ENCODE peak calls at places on chromosome 16, in nine cellular contexts. C, A, S, U, K, B, F, L and O are unnamed samples.

GRCh38 chr16:87968541-87968940 is 17.3 kb downstream of the BANP start:
- DNase-seq in C (peak), A (no peak), S (no peak), U (no peak), K (no peak), B (no peak), F (no peak), L (no peak), O (no peak)

GRCh38 chr16:84462296-84463210 is 41.9 kb downstream of the MEAK7 start:
- DNase-seq in C (no peak), A (no peak), S (no peak), U (peak), K (peak), B (no peak), F (no peak), L (peak), O (no peak)

GRCh38 chr16:5885521-5885920 is 787.9 kb upstream of the EEF2KMT start:
- DNase-seq in C (no peak), A (no peak), S (no peak), U (no peak), K (no peak), B (no peak), F (no peak), L (no peak), O (no peak)

GRCh38 chr16:28549301-28549899 is 4.3 kb upstream of the SGF29 start:
- DNase-seq in C (peak), A (no peak), S (no peak), U (no peak), K (no peak), B (no peak), F (no peak), L (no peak), O (no peak)

GRCh38 chr16:88451586-88452484 is 1.2 kb upstream of the ZFPM1 start:
- DNase-seq in C (no peak), A (no peak), S (no peak), U (no peak), K (no peak), B (no peak), F (no peak), L (peak), O (peak)

GRCh38 chr16:87392823-87393679 is 915 bp downstream of the MAP1LC3B start:
- DNase-seq in C (no peak), A (peak), S (no peak), U (no peak), K (no peak), B (no peak), F (no peak), L (peak), O (peak)

GRCh38 chr16:88352261-88353200 is 30.2 kb upstream of the ZNF469 start:
- DNase-seq in C (no peak), A (no peak), S (no peak), U (peak), K (no peak), B (no peak), F (no peak), L (no peak), O (no peak)

GRCh38 chr16:53115047-53115446 is 60.3 kb downstream of the CHD9 start:
- DNase-seq in C (no peak), A (no peak), S (no peak), U (no peak), K (no peak), B (no peak), F (no peak), L (no peak), O (no peak)

GRCh38 chr16:899678-900060 is 71.1 kb downstream of the LMF1 start:
- DNase-seq in C (no peak), A (peak), S (no peak), U (no peak), K (no peak), B (no peak), F (no peak), L (no peak), O (no peak)

GRCh38 chr16:1183235-1183907 is 30.5 kb downstream of the CACNA1H start:
- DNase-seq in C (peak), A (peak), S (no peak), U (no peak), K (peak), B (no peak), F (no peak), L (peak), O (no peak)

GRCh38 chr16:2787406-2787805 is at the start of gene PRSS33:
- DNase-seq in C (no peak), A (no peak), S (no peak), U (peak), K (no peak), B (no peak), F (no peak), L (no peak), O (no peak)

GRCh38 chr16:85798901-85799496 is 345 bp downstream of the EMC8 start:
- DNase-seq in C (no peak), A (no peak), S (no peak), U (no peak), K (no peak), B (no peak), F (no peak), L (peak), O (peak)

GRCh38 chr16:60100371-60100770 is 1366.3 kb upstream of the GOT2 start:
- DNase-seq in C (no peak), A (no peak), S (no peak), U (no peak), K (no peak), B (no peak), F (no peak), L (no peak), O (no peak)

GRCh38 chr16:74999208-74999682 is 421 bp downstream of the ZNRF1 start:
- DNase-seq in C (no peak), A (peak), S (no peak), U (no peak), K (no peak), B (no peak), F (no peak), L (peak), O (peak)

GRCh38 chr16:87789437-87790277 is 23.9 kb upstream of the KLHDC4 start:
- DNase-seq in C (peak), A (peak), S (no peak), U (peak), K (no peak), B (peak), F (no peak), L (no peak), O (no peak)

GRCh38 chr16:72666267-72666666 is 381.7 kb downstream of the ZFHX3 start:
- DNase-seq in C (no peak), A (no peak), S (no peak), U (no peak), K (no peak), B (no peak), F (no peak), L (no peak), O (no peak)
- TF ChIP-seq CTCF in C (no peak), A (no peak), S (no peak), U (no peak), K (no peak), B (no peak), F (no peak), L (no peak), O (no peak)

DNA sequence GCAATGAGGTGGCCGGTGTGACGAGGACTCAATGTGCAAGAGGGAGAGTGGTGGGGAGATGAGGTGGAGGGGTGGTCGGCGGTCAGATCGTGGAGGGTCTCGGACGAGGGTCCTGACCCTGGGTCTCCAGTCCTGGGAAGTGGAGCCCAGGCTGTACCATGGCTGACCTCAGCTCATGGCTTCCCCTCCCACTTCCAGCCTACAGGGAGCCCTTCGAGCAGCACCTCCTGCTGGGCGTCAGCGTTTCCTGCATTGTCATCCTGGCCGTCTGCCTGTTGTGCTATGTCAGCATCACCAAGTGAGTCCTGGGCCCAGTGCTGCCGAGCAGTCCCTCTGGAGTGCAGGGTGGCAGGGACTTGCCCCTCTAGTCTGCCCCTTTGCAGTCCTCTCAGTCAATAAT is 41.8 kb downstream of the IL4R start:
- DNase-seq in C (peak), A (peak), S (no peak), U (no peak), K (no peak), B (no peak), F (no peak), L (no peak), O (no peak)
- TF ChIP-seq CTCF in C (peak), A (no peak), S (peak), U (peak), K (peak), B (peak), F (peak), L (no peak), O (no peak)

DNA sequence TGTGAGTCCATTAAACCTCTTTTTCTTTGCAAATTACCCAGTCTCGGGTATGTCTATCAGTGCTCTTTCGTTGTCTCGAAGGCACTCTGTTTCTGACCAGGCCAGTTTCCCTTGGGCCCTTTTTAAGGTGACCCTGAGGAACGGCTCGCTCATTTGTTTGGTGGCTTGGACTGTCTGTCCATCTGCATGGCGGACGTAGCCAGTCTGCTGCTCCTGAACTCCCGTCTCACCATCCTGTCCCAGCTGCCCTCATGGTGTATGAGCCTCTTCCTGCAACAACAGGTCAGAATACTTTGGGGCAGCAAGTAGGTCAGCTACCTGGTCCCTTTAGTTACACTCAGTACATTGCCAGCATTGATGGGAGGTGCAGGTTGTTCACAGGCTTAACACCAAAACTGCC is 19.0 kb downstream of the DRC7 start:
- DNase-seq in C (no peak), A (no peak), S (no peak), U (no peak), K (no peak), B (no peak), F (no peak), L (no peak), O (no peak)
- TF ChIP-seq CTCF in C (no peak), A (no peak), S (no peak), U (no peak), K (no peak), B (no peak), F (no peak), L (no peak), O (no peak)

GRCh38 chr16:48385272-48385953 is at the start of gene SIAH1:
- DNase-seq in C (peak), A (peak), S (no peak), U (peak), K (peak), B (no peak), F (no peak), L (peak), O (peak)
- TF ChIP-seq CTCF in C (no peak), A (no peak), S (no peak), U (no peak), K (no peak), B (no peak), F (no peak), L (no peak), O (no peak)

DNA sequence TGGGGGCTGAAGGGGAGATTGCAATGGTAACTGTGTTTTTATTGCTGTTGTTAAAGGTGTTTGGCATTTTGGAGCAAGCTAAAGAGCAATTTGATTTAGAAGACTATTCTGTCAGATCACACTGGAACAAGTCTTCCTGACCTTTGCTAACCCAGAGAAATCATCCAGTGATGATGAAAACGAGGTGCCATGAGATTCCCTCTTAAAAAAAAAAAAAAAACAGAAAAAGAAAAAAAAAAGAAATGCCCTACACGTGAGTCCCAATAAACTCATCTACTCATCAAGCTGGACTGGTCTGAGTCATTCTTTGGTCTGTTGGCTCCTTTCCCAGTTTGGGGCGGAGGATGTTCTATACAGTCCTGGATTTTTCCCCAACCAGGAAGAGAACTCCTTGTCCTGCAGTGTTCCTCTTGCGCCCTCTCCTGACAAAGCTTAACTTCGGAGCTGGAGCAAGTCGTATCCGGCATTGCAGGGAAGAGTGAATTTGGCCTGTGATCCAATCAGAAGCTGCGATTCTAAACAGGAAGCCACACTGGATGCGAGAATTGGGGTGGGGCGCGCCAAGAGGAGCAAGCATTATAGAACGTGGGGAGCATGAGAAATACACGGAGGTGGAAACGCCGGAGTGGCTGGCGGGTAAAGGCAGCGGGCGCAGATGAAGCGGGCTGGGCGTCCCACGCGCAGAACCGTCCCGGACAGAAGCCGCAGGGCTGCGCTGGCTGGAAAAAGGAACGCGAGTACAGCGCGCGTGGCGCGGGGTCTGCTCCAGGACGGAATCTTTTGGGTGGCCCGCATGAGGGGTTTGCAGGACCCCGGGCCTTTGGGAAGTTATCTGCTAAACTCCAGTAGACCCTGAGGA is 22.4 kb upstream of the CRYM start:
- DNase-seq in C (peak), A (peak), S (peak), U (peak), K (peak), B (peak), F (peak), L (peak), O (no peak)
- TF ChIP-seq CTCF in C (peak), A (peak), S (peak), U (peak), K (peak), B (peak), F (peak), L (peak), O (no peak)

GRCh38 chr16:30379165-30379783 is 3.1 kb downstream of the SEPTIN1 start:
- DNase-seq in C (no peak), A (peak), S (no peak), U (no peak), K (no peak), B (no peak), F (no peak), L (no peak), O (no peak)
- TF ChIP-seq CTCF in C (no peak), A (no peak), S (no peak), U (no peak), K (no peak), B (no peak), F (no peak), L (no peak), O (no peak)

DNA sequence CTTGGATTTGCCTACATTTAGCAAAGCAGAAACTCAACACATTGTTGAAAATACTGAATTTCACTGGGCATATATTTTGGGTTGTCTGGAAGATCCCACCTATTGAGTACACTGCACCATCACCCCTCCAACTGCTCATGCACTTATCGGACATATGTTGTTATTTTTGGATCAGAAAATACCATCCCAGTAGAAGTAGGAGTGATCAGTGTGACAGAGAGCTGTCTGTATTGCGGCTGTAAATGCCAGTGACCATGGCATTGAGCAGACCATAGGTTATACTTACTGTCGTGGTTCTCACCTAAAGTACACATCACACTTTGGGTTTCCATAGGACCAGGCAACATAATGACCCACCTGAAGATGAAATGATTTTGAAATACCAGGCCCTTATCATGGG is 264.7 kb downstream of the CDH13 start:
- DNase-seq in C (no peak), A (no peak), S (no peak), U (no peak), K (no peak), B (no peak), F (no peak), L (no peak), O (no peak)
- TF ChIP-seq CTCF in C (no peak), A (no peak), S (no peak), U (no peak), K (no peak), B (no peak), F (no peak), L (no peak), O (no peak)

GRCh38 chr16:54817940-54818574 is 112.6 kb upstream of the IRX5 start:
- DNase-seq in C (no peak), A (no peak), S (no peak), U (no peak), K (no peak), B (no peak), F (no peak), L (no peak), O (no peak)

GRCh38 chr16:54813778-54814177 is 116.9 kb upstream of the IRX5 start:
- DNase-seq in C (no peak), A (no peak), S (no peak), U (no peak), K (no peak), B (no peak), F (no peak), L (no peak), O (no peak)

GRCh38 chr16:54815177-54815576 is 115.5 kb upstream of the IRX5 start:
- DNase-seq in C (no peak), A (no peak), S (no peak), U (no peak), K (no peak), B (no peak), F (no peak), L (no peak), O (no peak)

GRCh38 chr16:54816471-54816870 is 114.2 kb upstream of the IRX5 start:
- DNase-seq in C (no peak), A (no peak), S (no peak), U (no peak), K (no peak), B (no peak), F (no peak), L (no peak), O (no peak)

GRCh38 chr16:54817432-54817831 is 113.2 kb upstream of the IRX5 start:
- DNase-seq in C (no peak), A (no peak), S (peak), U (no peak), K (no peak), B (peak), F (no peak), L (no peak), O (no peak)
- TF ChIP-seq CTCF in C (peak), A (peak), S (peak), U (peak), K (peak), B (peak), F (peak), L (no peak), O (no peak)

GRCh38 chr16:11089504-11090124 is 145.2 kb downstream of the CLEC16A start:
- DNase-seq in C (no peak), A (no peak), S (no peak), U (no peak), K (no peak), B (no peak), F (no peak), L (no peak), O (no peak)
- TF ChIP-seq CTCF in C (no peak), A (no peak), S (no peak), U (no peak), K (no peak), B (no peak), F (no peak), L (no peak), O (no peak)

GRCh38 chr16:50506543-50506937 is 41.7 kb upstream of the NKD1 start:
- DNase-seq in C (no peak), A (no peak), S (no peak), U (no peak), K (no peak), B (no peak), F (no peak), L (no peak), O (no peak)

GRCh38 chr16:50505115-50505514 is 43.1 kb upstream of the NKD1 start:
- DNase-seq in C (no peak), A (no peak), S (no peak), U (no peak), K (peak), B (no peak), F (no peak), L (no peak), O (no peak)

GRCh38 chr16:50505714-50506542 is 42.3 kb upstream of the NKD1 start:
- DNase-seq in C (no peak), A (no peak), S (peak), U (no peak), K (peak), B (no peak), F (no peak), L (no peak), O (no peak)

GRCh38 chr16:50507397-50507796 is 40.8 kb upstream of the NKD1 start:
- DNase-seq in C (no peak), A (no peak), S (no peak), U (no peak), K (no peak), B (no peak), F (no peak), L (no peak), O (no peak)

DNA sequence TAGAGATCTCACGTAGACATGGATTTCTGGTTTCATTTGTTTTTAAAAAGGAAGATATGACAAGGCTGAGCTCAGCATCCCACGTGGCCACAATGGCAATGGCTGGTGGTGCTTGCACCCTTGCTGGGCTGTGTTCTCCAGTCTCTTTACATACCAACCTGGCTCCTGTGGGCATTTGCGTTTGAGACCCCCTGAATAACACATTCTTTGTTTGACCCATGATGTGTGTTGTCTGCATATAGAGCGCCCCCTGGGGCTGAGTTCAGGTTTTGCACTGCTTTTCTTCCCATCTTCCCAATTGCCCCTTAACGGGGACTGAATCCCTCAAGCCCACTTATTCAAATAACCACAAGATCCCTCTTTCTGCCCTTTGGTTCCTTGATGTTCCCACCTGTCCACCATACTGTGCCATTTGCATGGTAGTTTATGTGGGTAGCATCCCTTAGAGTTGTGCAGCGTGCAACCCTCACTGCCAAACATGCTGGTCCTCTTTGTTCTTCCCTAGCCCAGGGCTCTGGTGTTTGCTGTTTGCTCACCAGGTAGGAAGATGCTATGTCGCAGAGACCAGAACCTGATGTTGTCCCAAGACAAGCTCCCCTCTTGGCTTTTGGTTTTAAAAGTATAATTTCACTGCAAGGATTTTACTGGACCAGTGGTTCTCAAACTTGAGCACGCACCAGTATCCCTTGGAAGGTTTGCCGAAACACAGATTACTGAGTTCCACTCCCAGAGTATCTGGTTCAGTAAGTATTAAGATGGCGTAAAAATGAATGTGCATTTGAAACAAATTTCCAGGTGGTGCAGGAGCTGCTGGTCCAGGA is 38.5 kb upstream of the NKD1 start:
- DNase-seq in C (peak), A (no peak), S (no peak), U (no peak), K (peak), B (no peak), F (no peak), L (no peak), O (peak)
- TF ChIP-seq CTCF in C (peak), A (peak), S (peak), U (peak), K (peak), B (peak), F (peak), L (peak), O (peak)